ENCODE peak calls at places on chromosome 18, in nine cellular contexts. U, R, K, S, M, F, H, D and W are unnamed samples.

GRCh38 chr18:49725809-49726514 is 87.4 kb downstream of the ACAA2 start:
- DNase-seq in U (no peak), R (no peak), K (no peak), S (no peak), M (no peak), F (no peak), H (peak), D (peak), W (peak)

GRCh38 chr18:43772907-43773306 is 495.6 kb upstream of the SYT4 start:
- DNase-seq in U (no peak), R (no peak), K (no peak), S (no peak), M (no peak), F (no peak), H (no peak), D (no peak), W (peak)

GRCh38 chr18:23547306-23547705 is 39.0 kb downstream of the NPC1 start:
- DNase-seq in U (no peak), R (no peak), K (no peak), S (no peak), M (no peak), F (no peak), H (no peak), D (no peak), W (no peak)

GRCh38 chr18:23943903-23944624 is 70.5 kb upstream of the TTC39C start:
- DNase-seq in U (no peak), R (no peak), K (no peak), S (no peak), M (no peak), F (no peak), H (peak), D (no peak), W (peak)

GRCh38 chr18:13284330-13285027 is 65.9 kb downstream of the LDLRAD4 start:
- DNase-seq in U (peak), R (no peak), K (peak), S (peak), M (no peak), F (no peak), H (no peak), D (no peak), W (no peak)

GRCh38 chr18:9365406-9365805 is 30.8 kb downstream of the TWSG1 start:
- DNase-seq in U (no peak), R (no peak), K (no peak), S (no peak), M (no peak), F (no peak), H (no peak), D (no peak), W (peak)

GRCh38 chr18:77108001-77108692 is 24.4 kb downstream of the MBP start:
- DNase-seq in U (peak), R (peak), K (no peak), S (no peak), M (peak), F (no peak), H (peak), D (no peak), W (peak)

GRCh38 chr18:524496-524895 is 24.0 kb upstream of the COLEC12 start:
- DNase-seq in U (no peak), R (no peak), K (no peak), S (no peak), M (no peak), F (no peak), H (peak), D (no peak), W (peak)

GRCh38 chr18:56431551-56431950 is 206.8 kb downstream of the TXNL1 start:
- DNase-seq in U (no peak), R (no peak), K (no peak), S (no peak), M (no peak), F (no peak), H (no peak), D (no peak), W (no peak)

GRCh38 chr18:13178976-13179375 is 39.6 kb upstream of the LDLRAD4 start:
- DNase-seq in U (peak), R (no peak), K (no peak), S (no peak), M (no peak), F (no peak), H (peak), D (no peak), W (peak)

GRCh38 chr18:3903341-3903740 is 453.4 kb downstream of the TGIF1 start:
- DNase-seq in U (no peak), R (no peak), K (no peak), S (no peak), M (no peak), F (no peak), H (peak), D (no peak), W (peak)

GRCh38 chr18:50111398-50111797 is 83.5 kb downstream of the MYO5B start:
- DNase-seq in U (no peak), R (no peak), K (no peak), S (no peak), M (no peak), F (no peak), H (no peak), D (no peak), W (no peak)